ENCODE peak calls at places on chromosomes 6 and 20, in ten cellular contexts. C is effector CD4-positive, alpha-beta T cell; O is stimulated activated naive CD8-positive, alpha-beta T cell treated with anti-CD3 and anti-CD28 coated beads, Interleukin-15, Interleukin-2, amounts not matched to agents 100 U/mL and 50 U/mL, for 24 hours; X is GM20000; S is HFFc6; D is endodermal cell; P is AG08396; I is fibroblast of pulmonary artery; R is COR-L47; U is testis. M is an unnamed sample.

GRCh38 chr6:154538664-154539235 is 28.3 kb upstream of the CNKSR3 start:
- DNase-seq in D (no peak), O (no peak), C (no peak), I (no peak), R (no peak), S (no peak), U (no peak), P (no peak), X (no peak), M (no peak)

GRCh38 chr6:33001685-33002084 is 7.7 kb downstream of the HLA-DOA start:
- DNase-seq in S (no peak), I (no peak), R (no peak), X (no peak), P (no peak), D (no peak), O (no peak), U (no peak), C (no peak), M (no peak)

GRCh38 chr20:2520617-2521016 is 11.9 kb upstream of the ZNF343 start:
- DNase-seq in O (no peak), P (no peak), X (no peak), I (no peak), U (no peak), S (no peak), C (no peak), R (no peak), D (no peak), M (no peak)

GRCh38 chr6:56690519-56691200 is 48.0 kb upstream of the DST start:
- DNase-seq in D (no peak), O (no peak), X (no peak), R (no peak), P (no peak), U (no peak), S (peak), I (peak), C (no peak), M (no peak)

GRCh38 chr6:105400501-105400900 is 2.4 kb downstream of the PREP start:
- DNase-seq in P (no peak), X (no peak), U (no peak), D (no peak), I (peak), S (no peak), O (no peak), R (no peak), C (no peak), M (no peak)

GRCh38 chr6:134714113-134714512 is 235.8 kb downstream of the ALDH8A1 start:
- DNase-seq in U (no peak), C (no peak), O (no peak), I (no peak), S (no peak), R (no peak), P (no peak), D (no peak), X (no peak), M (no peak)

GRCh38 chr6:52712136-52712535 is 41.2 kb downstream of the TMEM14A start:
- DNase-seq in S (peak), R (no peak), X (no peak), D (no peak), C (no peak), I (peak), P (no peak), U (no peak), O (no peak), M (no peak)

GRCh38 chr20:59455392-59456341 is 148.7 kb upstream of the PHACTR3 start:
- DNase-seq in C (no peak), X (peak), I (peak), D (peak), U (peak), P (peak), S (no peak), O (no peak), R (peak), M (peak)

GRCh38 chr20:33793011-33793931 is 17.9 kb upstream of the CHMP4B start:
- DNase-seq in X (no peak), R (no peak), C (no peak), D (no peak), O (no peak), U (no peak), P (peak), S (no peak), I (peak), M (no peak)

GRCh38 chr6:53263915-53264314 is 84.8 kb downstream of the ELOVL5 start:
- DNase-seq in O (no peak), X (no peak), U (no peak), C (no peak), D (no peak), R (no peak), I (no peak), P (no peak), S (peak), M (no peak)

GRCh38 chr20:33162753-33163152 is 5.2 kb upstream of the BPIFA2 start:
- DNase-seq in S (no peak), X (no peak), C (no peak), D (peak), P (no peak), U (no peak), R (no peak), O (no peak), I (no peak), M (no peak)

GRCh38 chr6:77447254-77447653 is 16.0 kb downstream of the HTR1B start:
- DNase-seq in P (no peak), D (no peak), R (no peak), C (no peak), O (no peak), X (no peak), S (peak), U (no peak), I (peak), M (no peak)

GRCh38 chr6:20870493-20870892 is 336.2 kb downstream of the CDKAL1 start:
- DNase-seq in P (no peak), U (no peak), X (no peak), I (no peak), C (no peak), O (no peak), S (no peak), D (no peak), R (no peak), M (no peak)

GRCh38 chr20:46857061-46857831 is 37.4 kb upstream of the EYA2 start:
- DNase-seq in U (no peak), P (no peak), S (no peak), R (no peak), X (no peak), C (no peak), D (no peak), O (no peak), I (no peak), M (no peak)

GRCh38 chr6:112839525-112839961 is 492.4 kb downstream of the RFPL4B start:
- DNase-seq in X (no peak), C (no peak), D (no peak), S (peak), R (no peak), U (no peak), I (peak), O (no peak), P (peak), M (no peak)

GRCh38 chr6:13694562-13694961 is 17.1 kb downstream of the RANBP9 start:
- DNase-seq in D (no peak), C (no peak), R (no peak), U (no peak), O (no peak), S (no peak), X (no peak), P (no peak), I (no peak), M (no peak)

GRCh38 chr6:170147056-170147787 is 143.7 kb downstream of the DLL1 start:
- DNase-seq in C (no peak), I (no peak), O (peak), D (peak), U (no peak), X (no peak), R (no peak), S (no peak), P (no peak), M (no peak)

GRCh38 chr20:58550661-58551060 is 35.5 kb upstream of the APCDD1L start:
- DNase-seq in X (no peak), R (peak), P (peak), D (peak), C (no peak), O (no peak), S (peak), U (peak), I (peak), M (no peak)

GRCh38 chr6:8627085-8627861 is 191.9 kb upstream of the SLC35B3 start:
- DNase-seq in P (no peak), U (no peak), I (peak), R (no peak), S (no peak), C (no peak), X (no peak), O (no peak), D (no peak), M (no peak)

GRCh38 chr6:85389180-85389797 is 60.6 kb upstream of the NT5E start:
- DNase-seq in O (peak), R (no peak), D (no peak), X (no peak), U (no peak), P (no peak), S (no peak), I (no peak), C (no peak), M (no peak)